ENCODE peak calls at places on chromosomes 16 and 17, in seven cellular contexts. X is fibroblast of pulmonary artery, N is ascending aorta, U is heart left ventricle, C is OCI-LY7, F is cardiac fibroblast, J is endothelial cell of umbilical vein. H is an unnamed sample.

GRCh38 chr16:67000384-67001158 is 12.2 kb downstream of the CES4A start:
- DNase-seq in X (peak; percentile 22), N (peak; percentile 83), U (peak; percentile 77), C (peak; percentile 48), F (no peak), J (peak; percentile 31), H (peak; percentile 40)

GRCh38 chr17:81336930-81337325 is 41.8 kb upstream of the SLC38A10 start:
- DNase-seq in X (no peak), N (no peak), U (peak; percentile 61), C (no peak), F (no peak), J (no peak), H (no peak)

GRCh38 chr17:80664217-80664780 is 119.7 kb downstream of the RPTOR start:
- DNase-seq in X (no peak), N (no peak), U (no peak), C (no peak), F (no peak), J (no peak), H (no peak)

GRCh38 chr17:19670906-19671305 is 22.4 kb downstream of the ALDH3A2 start:
- DNase-seq in X (no peak), N (no peak), U (no peak), C (peak; percentile 39), F (no peak), J (no peak), H (no peak)

GRCh38 chr16:51538707-51539604 is 387.9 kb upstream of the SALL1 start:
- DNase-seq in X (peak; percentile 85), N (no peak), U (no peak), C (no peak), F (peak; percentile 89), J (peak; percentile 58), H (peak; percentile 91)

GRCh38 chr16:59878479-59878878 is 1144.4 kb upstream of the GOT2 start:
- DNase-seq in X (peak; percentile 35), N (no peak), U (no peak), C (no peak), F (peak; percentile 49), J (peak; percentile 44), H (peak; percentile 96)

GRCh38 chr17:11719852-11720251 is 121.6 kb downstream of the DNAH9 start:
- DNase-seq in X (no peak), N (no peak), U (no peak), C (no peak), F (no peak), J (no peak), H (no peak)

GRCh38 chr17:67221062-67221998 is 23.7 kb downstream of the HELZ start:
- DNase-seq in X (peak; percentile 78), N (no peak), U (no peak), C (peak; percentile 30), F (peak; percentile 73), J (peak; percentile 63), H (peak; percentile 46)

GRCh38 chr17:55086635-55087058 is 118.1 kb downstream of the STXBP4 start:
- DNase-seq in X (peak; percentile 93), N (no peak), U (no peak), C (no peak), F (peak; percentile 90), J (peak; percentile 91), H (peak; percentile 74)

GRCh38 chr16:87621550-87621829 is 19.2 kb downstream of the JPH3 start:
- DNase-seq in X (no peak), N (no peak), U (peak; percentile 46), C (no peak), F (no peak), J (no peak), H (no peak)

GRCh38 chr17:22441776-22442175 is 749.5 kb downstream of the KCNJ18 start:
- DNase-seq in X (no peak), N (no peak), U (no peak), C (no peak), F (no peak), J (no peak), H (no peak)

GRCh38 chr16:81405702-81406113 is 38.9 kb upstream of the CMIP start:
- DNase-seq in X (peak; percentile 92), N (no peak), U (no peak), C (no peak), F (peak; percentile 95), J (peak; percentile 94), H (peak; percentile 98)

GRCh38 chr16:87384162-87384999 is 805 bp upstream of the FBXO31 start:
- DNase-seq in X (no peak), N (peak; percentile 79), U (peak; percentile 85), C (no peak), F (no peak), J (no peak), H (no peak)

GRCh38 chr16:8753411-8754054 is 43.9 kb downstream of the TMEM186 start:
- DNase-seq in X (no peak), N (no peak), U (no peak), C (no peak), F (no peak), J (no peak), H (no peak)

GRCh38 chr17:15501282-15501681 is 33.9 kb upstream of the CDRT4 start:
- DNase-seq in X (no peak), N (no peak), U (no peak), C (no peak), F (peak; percentile 33), J (no peak), H (no peak)

GRCh38 chr17:8126306-8127066 is 2.6 kb upstream of the HES7 start:
- DNase-seq in X (no peak), N (no peak), U (no peak), C (peak; percentile 65), F (peak; percentile 42), J (peak; percentile 46), H (no peak)

GRCh38 chr17:19288453-19288852 is 51.3 kb downstream of the EPN2 start:
- DNase-seq in X (peak; percentile 29), N (no peak), U (no peak), C (no peak), F (no peak), J (no peak), H (no peak)

GRCh38 chr17:13957636-13958035 is 111.7 kb upstream of the COX10 start:
- DNase-seq in X (peak; percentile 59), N (no peak), U (no peak), C (no peak), F (peak; percentile 43), J (no peak), H (no peak)

DNA sequence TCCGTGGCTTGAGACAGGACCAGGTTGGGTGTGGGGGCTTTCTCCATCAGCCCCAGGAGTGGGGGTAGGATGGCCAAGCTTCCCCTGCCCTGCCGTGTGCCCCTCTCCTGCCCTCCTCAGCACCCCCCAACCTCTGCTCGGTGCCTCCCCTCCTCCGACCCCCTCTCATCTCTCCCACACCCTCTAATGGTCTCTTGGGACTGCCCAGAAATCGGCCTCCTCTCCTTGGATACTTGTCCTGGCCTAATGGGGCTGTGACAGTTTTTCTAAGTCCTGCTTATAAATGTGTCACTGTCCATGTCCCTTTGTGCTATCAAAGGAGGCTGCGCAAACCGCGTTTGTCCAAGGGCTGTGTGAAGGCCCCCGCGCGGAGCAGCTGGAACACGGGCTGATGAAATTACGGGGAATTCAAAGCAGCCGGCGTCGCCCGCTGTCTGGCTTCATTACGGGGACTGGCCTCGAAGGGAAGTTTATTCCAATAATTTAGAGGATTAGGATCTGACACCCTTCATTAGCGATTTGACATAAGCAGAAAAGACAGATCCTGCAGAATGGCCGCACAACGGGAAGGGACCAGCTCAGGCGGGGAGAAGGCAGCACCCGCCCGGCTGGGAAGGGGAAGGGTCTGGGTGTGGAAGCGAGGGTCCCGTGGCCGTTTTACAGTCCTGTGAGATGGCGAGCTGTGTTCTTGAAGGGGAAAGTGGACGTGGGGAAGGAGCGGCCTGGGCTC is 1.8 kb upstream of the WFIKKN2 start:
- DNase-seq in X (no peak), N (no peak), U (no peak), C (no peak), F (no peak), J (no peak), H (no peak)
- H3K4me3 ChIP-seq in X (no peak overlapping the region), N (no peak overlapping the region), U (no peak overlapping the region), C (no peak overlapping the region), F (no peak overlapping the region), J (no peak overlapping the region), H (no peak overlapping the region)

DNA sequence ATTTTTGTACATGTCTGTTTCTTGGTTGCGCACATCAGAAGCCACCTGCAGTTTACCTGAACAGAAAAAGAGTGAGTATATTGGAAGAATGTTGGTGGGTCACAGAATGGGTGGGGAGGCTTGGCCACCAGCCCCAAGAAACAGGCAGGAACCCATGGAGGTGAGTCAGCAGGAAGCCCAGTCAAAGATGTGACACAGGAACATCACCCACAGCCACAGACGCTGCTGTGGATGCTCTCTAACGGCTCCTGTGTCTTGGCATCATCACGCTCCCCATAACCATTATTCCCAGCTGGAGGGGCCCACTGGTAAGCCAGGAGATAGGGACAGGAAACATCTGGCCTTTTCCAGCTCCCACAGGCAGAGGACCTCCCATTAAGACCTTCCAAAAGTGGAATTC is 94.0 kb upstream of the WSB1 start:
- DNase-seq in X (peak; percentile 23), N (no peak), U (no peak), C (no peak), F (peak; percentile 9), J (peak; percentile 10), H (peak; percentile 11)
- TF ChIP-seq CTCF in X (no peak), N (no peak), U (no peak), C (no peak), F (no peak), J (no peak), H (no peak)

GRCh38 chr17:49260011-49260921 is 29.7 kb upstream of the PHOSPHO1 start:
- DNase-seq in X (peak; percentile 81), N (peak; percentile 80), U (peak; percentile 87), C (no peak), F (peak; percentile 92), J (peak; percentile 87), H (peak; percentile 83)

GRCh38 chr17:49267912-49268311 is 37.3 kb upstream of the PHOSPHO1 start:
- DNase-seq in X (no peak), N (no peak), U (no peak), C (no peak), F (no peak), J (no peak), H (no peak)

GRCh38 chr17:49260922-49261291 is 30.3 kb upstream of the PHOSPHO1 start:
- DNase-seq in X (no peak), N (no peak), U (no peak), C (no peak), F (no peak), J (no peak), H (no peak)

GRCh38 chr17:49269356-49269755 is 38.8 kb upstream of the PHOSPHO1 start:
- DNase-seq in X (no peak), N (no peak), U (no peak), C (no peak), F (no peak), J (no peak), H (no peak)

GRCh38 chr17:49266233-49266632 is 35.6 kb upstream of the PHOSPHO1 start:
- DNase-seq in X (no peak), N (no peak), U (no peak), C (no peak), F (no peak), J (no peak), H (peak; percentile 90)
- H3K4me3 ChIP-seq in X (no peak overlapping the region), N (no peak overlapping the region), U (no peak overlapping the region), C (no peak overlapping the region), F (no peak overlapping the region), J (no peak overlapping the region), H (no peak overlapping the region)

DNA sequence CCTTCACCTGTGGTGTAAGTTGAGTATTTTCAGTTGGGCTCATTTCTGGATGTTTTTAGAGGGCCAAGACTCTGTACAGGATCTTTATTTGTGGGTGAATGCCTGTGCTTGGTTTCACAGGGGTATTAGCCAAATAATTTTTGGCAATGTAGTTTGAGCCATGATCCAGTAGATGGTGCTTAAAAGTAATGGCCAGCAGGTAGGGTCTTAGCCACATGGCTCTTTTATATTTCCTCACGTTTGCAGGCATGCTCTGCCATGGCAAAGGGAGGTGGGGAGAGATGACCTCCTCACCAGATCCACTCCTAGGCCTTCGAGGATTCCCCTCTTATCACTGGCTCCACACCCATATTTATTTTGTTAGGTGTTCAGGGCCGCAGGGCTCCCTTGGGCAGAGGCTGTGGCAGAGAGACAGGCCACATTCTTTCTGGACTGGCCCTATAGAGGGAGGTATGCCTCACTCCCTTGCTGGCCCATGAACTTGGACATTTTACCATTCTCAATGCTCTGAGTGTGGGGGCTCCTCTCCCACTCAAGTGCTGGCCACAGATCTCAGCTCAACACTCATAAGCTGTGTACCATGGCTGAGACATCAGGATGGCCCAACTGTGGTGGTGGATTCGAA is 417.1 kb downstream of the XYLT1 start:
- DNase-seq in X (no peak), N (no peak), U (no peak), C (peak; percentile 18), F (no peak), J (no peak), H (no peak)
- TF ChIP-seq CTCF in X (no peak), N (no peak), U (no peak), C (peak; percentile 63), F (no peak), J (no peak), H (no peak)

H was measured in epithelial cell of esophagus.